ENCODE peak calls at places on chromosomes 4 and X, in four cellular contexts. One of them, this sample, is unnamed.

GRCh38 chrX:138745215-138745614 is 33.7 kb upstream of the FGF13 start:
- DNase-seq in brain pericyte: no peak
- DNase-seq in stimulated activated CD4-positive, alpha-beta T cell treated with anti-CD3 and anti-CD28 coated beads, Interleukin-4, amount 100 ng/mL, for 48 hours: no peak
- DNase-seq in hypothalamus: no peak
- DNase-seq in this sample: no peak

GRCh38 chr4:10421344-10422055 is 35.7 kb downstream of the ZNF518B start:
- DNase-seq in hypothalamus: no peak
- DNase-seq in brain pericyte: no peak
- DNase-seq in stimulated activated CD4-positive, alpha-beta T cell treated with anti-CD3 and anti-CD28 coated beads, Interleukin-4, amount 100 ng/mL, for 48 hours: no peak
- DNase-seq in this sample: no peak

GRCh38 chrX:153926863-153927685 is 1.0 kb upstream of the ARHGAP4 start:
- DNase-seq in brain pericyte: no peak
- DNase-seq in hypothalamus: no peak
- DNase-seq in stimulated activated CD4-positive, alpha-beta T cell treated with anti-CD3 and anti-CD28 coated beads, Interleukin-4, amount 100 ng/mL, for 48 hours: peak; percentile 50
- DNase-seq in this sample: peak; percentile 59

GRCh38 chr4:138242076-138242829 is at the start of gene SLC7A11:
- DNase-seq in hypothalamus: no peak
- DNase-seq in brain pericyte: peak; percentile 84
- DNase-seq in stimulated activated CD4-positive, alpha-beta T cell treated with anti-CD3 and anti-CD28 coated beads, Interleukin-4, amount 100 ng/mL, for 48 hours: peak; percentile 19
- DNase-seq in this sample: peak; percentile 6

GRCh38 chr4:40262861-40263260 is 66.0 kb downstream of the RHOH start:
- DNase-seq in stimulated activated CD4-positive, alpha-beta T cell treated with anti-CD3 and anti-CD28 coated beads, Interleukin-4, amount 100 ng/mL, for 48 hours: no peak
- DNase-seq in brain pericyte: no peak
- DNase-seq in hypothalamus: no peak
- DNase-seq in this sample: no peak

GRCh38 chr4:95289028-95289634 is 259.6 kb downstream of the UNC5C start:
- DNase-seq in stimulated activated CD4-positive, alpha-beta T cell treated with anti-CD3 and anti-CD28 coated beads, Interleukin-4, amount 100 ng/mL, for 48 hours: no peak
- DNase-seq in brain pericyte: no peak
- DNase-seq in hypothalamus: no peak
- DNase-seq in this sample: no peak

GRCh38 chrX:48531359-48531954 is 8.1 kb upstream of the TBC1D25 start:
- DNase-seq in brain pericyte: no peak
- DNase-seq in hypothalamus: no peak
- DNase-seq in stimulated activated CD4-positive, alpha-beta T cell treated with anti-CD3 and anti-CD28 coated beads, Interleukin-4, amount 100 ng/mL, for 48 hours: no peak
- DNase-seq in this sample: no peak

GRCh38 chrX:134706138-134706537 is 47.9 kb upstream of the PLAC1 start:
- DNase-seq in hypothalamus: no peak
- DNase-seq in brain pericyte: no peak
- DNase-seq in stimulated activated CD4-positive, alpha-beta T cell treated with anti-CD3 and anti-CD28 coated beads, Interleukin-4, amount 100 ng/mL, for 48 hours: no peak
- DNase-seq in this sample: no peak

GRCh38 chr4:7987148-7987989 is 47.7 kb upstream of the AFAP1 start:
- DNase-seq in hypothalamus: no peak
- DNase-seq in brain pericyte: peak; percentile 37
- DNase-seq in stimulated activated CD4-positive, alpha-beta T cell treated with anti-CD3 and anti-CD28 coated beads, Interleukin-4, amount 100 ng/mL, for 48 hours: peak; percentile 66
- DNase-seq in this sample: peak; percentile 75

GRCh38 chr4:154491731-154492249 is at the start of gene DCHS2:
- DNase-seq in brain pericyte: no peak
- DNase-seq in stimulated activated CD4-positive, alpha-beta T cell treated with anti-CD3 and anti-CD28 coated beads, Interleukin-4, amount 100 ng/mL, for 48 hours: peak; percentile 4
- DNase-seq in hypothalamus: peak; percentile 7
- DNase-seq in this sample: peak; percentile 37

GRCh38 chr4:152257601-152258066 is 278.3 kb downstream of the FBXW7 start:
- DNase-seq in brain pericyte: no peak
- DNase-seq in hypothalamus: no peak
- DNase-seq in stimulated activated CD4-positive, alpha-beta T cell treated with anti-CD3 and anti-CD28 coated beads, Interleukin-4, amount 100 ng/mL, for 48 hours: no peak
- DNase-seq in this sample: no peak

GRCh38 chrX:49042581-49043219 is 457 bp downstream of the TFE3 start:
- DNase-seq in brain pericyte: no peak
- DNase-seq in hypothalamus: no peak
- DNase-seq in stimulated activated CD4-positive, alpha-beta T cell treated with anti-CD3 and anti-CD28 coated beads, Interleukin-4, amount 100 ng/mL, for 48 hours: no peak
- DNase-seq in this sample: no peak

This sample was measured in GM12891.